ENCODE peak calls at places on chromosomes 11 and 22, in six cellular contexts. Y is T-helper 9 cell; Q is DMS153; R is activated CD4-positive, alpha-beta T cell treated with anti-CD3 and anti-CD28 coated beads, Interleukin-2, amount 50 U/mL, for 24 hours; X is CD8-positive, alpha-beta memory T cell; T is nephron progenitor cell. O is an unnamed sample.

GRCh38 chr11:45658292-45658991 is 7.0 kb downstream of the CHST1 start:
- DNase-seq in Q (no peak), Y (no peak), T (peak), X (no peak), R (no peak), O (peak)

GRCh38 chr11:120184371-120184945 is 26.4 kb upstream of the OAF start:
- DNase-seq in X (no peak), R (no peak), Y (no peak), T (no peak), Q (no peak), O (no peak)

GRCh38 chr11:10222399-10222798 is 71.6 kb downstream of the SBF2 start:
- DNase-seq in Y (no peak), R (no peak), X (no peak), Q (no peak), T (no peak), O (no peak)

GRCh38 chr11:78380615-78381029 is 37.0 kb downstream of the GAB2 start:
- DNase-seq in R (no peak), Q (no peak), T (no peak), Y (no peak), X (no peak), O (no peak)

GRCh38 chr22:34293324-34293723 is 373.0 kb upstream of the LARGE1 start:
- DNase-seq in X (no peak), Y (no peak), Q (no peak), R (no peak), T (no peak), O (no peak)

GRCh38 chr22:32836286-32836859 is 34.9 kb downstream of the TIMP3 start:
- DNase-seq in X (no peak), Q (no peak), T (no peak), Y (no peak), R (peak), O (no peak)

GRCh38 chr11:67179892-67180490 is 60.9 kb downstream of the KDM2A start:
- DNase-seq in Y (no peak), R (no peak), T (no peak), Q (no peak), X (no peak), O (no peak)

GRCh38 chr11:34067383-34068065 is 16.0 kb downstream of the CAPRIN1 start:
- DNase-seq in R (no peak), Y (no peak), X (no peak), T (no peak), Q (no peak), O (no peak)

GRCh38 chr22:23122216-23122957 is 19.4 kb downstream of the RSPH14 start:
- DNase-seq in Y (no peak), T (no peak), X (no peak), Q (no peak), R (no peak), O (no peak)

GRCh38 chr11:88979641-88980040 is 86.1 kb downstream of the GRM5 start:
- DNase-seq in T (no peak), Q (no peak), Y (no peak), R (no peak), X (no peak), O (no peak)

GRCh38 chr11:10351768-10352641 is 47.1 kb downstream of the ADM start:
- DNase-seq in X (no peak), Y (no peak), T (no peak), R (no peak), Q (peak), O (peak)

GRCh38 chr11:34204396-34205279 is 99.2 kb downstream of the NAT10 start:
- DNase-seq in Y (no peak), R (no peak), T (no peak), Q (peak), X (no peak), O (no peak)

GRCh38 chr11:131025020-131025419 is 108.7 kb upstream of the SNX19 start:
- DNase-seq in Q (no peak), R (no peak), T (peak), Y (no peak), X (no peak), O (peak)

GRCh38 chr11:27408231-27408630 is 45.2 kb upstream of the CCDC34 start:
- DNase-seq in R (no peak), Y (no peak), Q (no peak), T (no peak), X (no peak), O (no peak)

O was measured in Ammon's horn.